ENCODE peak calls at places on chromosomes 13 and 19, in seven cellular contexts. T is T-helper 17 cell, L is neuronal stem cell, B is tibial artery, E is astrocyte of the cerebellum, W is pons, V is astrocyte of the spinal cord. I is an unnamed sample.

GRCh38 chr13:24287748-24288287 is 21.6 kb upstream of the C1QTNF9 start:
- DNase-seq in T (no peak), L (no peak), B (no peak), E (no peak), W (no peak), V (no peak), I (no peak)

GRCh38 chr19:4088975-4089374 is 22.3 kb upstream of the ZBTB7A start:
- DNase-seq in T (peak), L (no peak), B (no peak), E (no peak), W (no peak), V (no peak), I (no peak)

GRCh38 chr13:98184796-98185195 is 7.7 kb upstream of the RNF113B start:
- DNase-seq in T (no peak), L (no peak), B (no peak), E (no peak), W (no peak), V (peak), I (no peak)

GRCh38 chr13:100694722-100695644 is 20.4 kb upstream of the TMTC4 start:
- DNase-seq in T (no peak), L (peak), B (no peak), E (peak), W (peak), V (peak), I (no peak)

GRCh38 chr19:15897738-15898276 is at the start of gene CYP4F2:
- DNase-seq in T (no peak), L (no peak), B (no peak), E (no peak), W (no peak), V (no peak), I (no peak)

GRCh38 chr13:73372691-73373627 is 314.2 kb downstream of the KLF5 start:
- DNase-seq in T (no peak), L (no peak), B (no peak), E (no peak), W (no peak), V (no peak), I (no peak)

GRCh38 chr13:51818771-51819511 is 15.0 kb upstream of the DHRS12 start:
- DNase-seq in T (peak), L (no peak), B (peak), E (no peak), W (peak), V (no peak), I (peak)

GRCh38 chr19:14048439-14049153 is 13.3 kb downstream of the PALM3 start:
- DNase-seq in T (peak), L (peak), B (no peak), E (no peak), W (no peak), V (no peak), I (peak)